ENCODE peak calls at places on chromosomes 11 and 22, in eight cellular contexts. S, A, R, P, Q, U, W and Z are unnamed samples.
A peak's percentile ranks its signal among the peaks of the same experiment; 100 is the strongest.

GRCh38 chr11:121634889-121635288 is 182.1 kb upstream of the SORL1-AS1 start:
- DNase-seq in A (no peak), U (no peak), R (no peak), P (no peak), W (no peak), S (peak; percentile 74), Q (no peak), Z (no peak)

GRCh38 chr11:117809236-117810055 is 12.4 kb upstream of the DSCAML1 start:
- DNase-seq in Q (peak; percentile 27), A (peak; percentile 80), P (peak; percentile 45), U (peak; percentile 78), W (peak; percentile 75), R (peak; percentile 57), S (no peak), Z (peak; percentile 76)

GRCh38 chr11:19953342-19953741 is 206.9 kb downstream of the DBX1 start:
- DNase-seq in P (no peak), Q (no peak), W (no peak), R (no peak), A (no peak), S (no peak), U (no peak), Z (no peak)

GRCh38 chr11:76578655-76579046 is 91.9 kb downstream of the LRRC32 start:
- DNase-seq in Q (no peak), S (no peak), P (no peak), U (no peak), R (no peak), A (no peak), W (no peak), Z (no peak)

GRCh38 chr22:39617342-39617741 is 46.8 kb downstream of the CACNA1I start:
- DNase-seq in W (no peak), A (no peak), U (no peak), S (no peak), R (no peak), P (no peak), Q (no peak), Z (no peak)

GRCh38 chr11:122186439-122187080 is 70.5 kb upstream of the BLID start:
- DNase-seq in S (peak; percentile 96), Q (no peak), U (no peak), P (peak; percentile 62), A (no peak), R (no peak), W (no peak), Z (no peak)

GRCh38 chr11:11231763-11232162 is 121.3 kb downstream of the CSNK2A3 start:
- DNase-seq in R (no peak), S (no peak), A (no peak), Q (no peak), W (no peak), U (no peak), P (no peak), Z (no peak)

GRCh38 chr22:37166675-37167066 is 17.0 kb upstream of the IL2RB start:
- DNase-seq in A (no peak), U (peak; percentile 87), R (peak; percentile 43), S (no peak), W (peak; percentile 97), P (peak; percentile 62), Q (peak; percentile 91), Z (peak; percentile 67)